ENCODE peak calls at places on chromosomes 1 and 21, in nine cellular contexts. One of them, this sample, is unnamed.

GRCh38 chr1:12619396-12620141 is 1.6 kb upstream of the DHRS3 start:
- DNase-seq in suprapubic skin: peak
- DNase-seq in sigmoid colon: peak
- DNase-seq in A549: peak
- DNase-seq in K562: peak
- DNase-seq in HepG2: peak
- DNase-seq in transverse colon: peak
- DNase-seq in ovary: peak
- DNase-seq in tibial nerve: peak
- DNase-seq in this sample: peak

GRCh38 chr1:45246760-45247159 is 40.4 kb upstream of the ZSWIM5 start:
- DNase-seq in ovary: no peak
- DNase-seq in K562: no peak
- DNase-seq in sigmoid colon: no peak
- DNase-seq in suprapubic skin: no peak
- DNase-seq in HepG2: peak
- DNase-seq in transverse colon: no peak
- DNase-seq in A549: no peak
- DNase-seq in tibial nerve: no peak
- DNase-seq in this sample: no peak

GRCh38 chr1:89200668-89201488 is 2.1 kb upstream of the GBP4 start:
- DNase-seq in sigmoid colon: no peak
- DNase-seq in transverse colon: no peak
- DNase-seq in tibial nerve: no peak
- DNase-seq in K562: no peak
- DNase-seq in HepG2: no peak
- DNase-seq in suprapubic skin: no peak
- DNase-seq in A549: no peak
- DNase-seq in ovary: no peak
- DNase-seq in this sample: no peak

GRCh38 chr1:61184035-61184713 is 101.8 kb downstream of the NFIA start:
- DNase-seq in tibial nerve: peak
- DNase-seq in transverse colon: peak
- DNase-seq in A549: peak
- DNase-seq in suprapubic skin: peak
- DNase-seq in HepG2: peak
- DNase-seq in K562: peak
- DNase-seq in sigmoid colon: peak
- DNase-seq in ovary: peak
- DNase-seq in this sample: peak

GRCh38 chr1:183456826-183457225 is 15.5 kb upstream of the SMG7 start:
- DNase-seq in K562: no peak
- DNase-seq in HepG2: no peak
- DNase-seq in tibial nerve: no peak
- DNase-seq in A549: no peak
- DNase-seq in transverse colon: no peak
- DNase-seq in suprapubic skin: no peak
- DNase-seq in ovary: no peak
- DNase-seq in sigmoid colon: no peak
- DNase-seq in this sample: no peak

GRCh38 chr1:243848165-243849088 is 1.6 kb downstream of the AKT3 start:
- DNase-seq in HepG2: no peak
- DNase-seq in K562: no peak
- DNase-seq in sigmoid colon: no peak
- DNase-seq in tibial nerve: no peak
- DNase-seq in ovary: no peak
- DNase-seq in suprapubic skin: no peak
- DNase-seq in transverse colon: no peak
- DNase-seq in A549: no peak
- DNase-seq in this sample: no peak

GRCh38 chr1:166139735-166140134 is 27.1 kb downstream of the FAM78B start:
- DNase-seq in A549: no peak
- DNase-seq in suprapubic skin: no peak
- DNase-seq in K562: no peak
- DNase-seq in tibial nerve: no peak
- DNase-seq in transverse colon: no peak
- DNase-seq in ovary: no peak
- DNase-seq in sigmoid colon: no peak
- DNase-seq in HepG2: no peak
- DNase-seq in this sample: no peak

GRCh38 chr1:56819393-56819899 is at the start of gene FYB2:
- DNase-seq in A549: no peak
- DNase-seq in tibial nerve: no peak
- DNase-seq in HepG2: peak
- DNase-seq in sigmoid colon: no peak
- DNase-seq in K562: no peak
- DNase-seq in transverse colon: peak
- DNase-seq in ovary: no peak
- DNase-seq in suprapubic skin: no peak
- DNase-seq in this sample: peak

GRCh38 chr1:3534803-3535637 is 76.3 kb downstream of the MEGF6 start:
- DNase-seq in suprapubic skin: no peak
- DNase-seq in A549: no peak
- DNase-seq in sigmoid colon: no peak
- DNase-seq in ovary: no peak
- DNase-seq in HepG2: no peak
- DNase-seq in transverse colon: no peak
- DNase-seq in K562: no peak
- DNase-seq in tibial nerve: no peak
- DNase-seq in this sample: no peak

GRCh38 chr1:245108909-245109308 is 45.9 kb upstream of the KIF26B start:
- DNase-seq in ovary: no peak
- DNase-seq in A549: no peak
- DNase-seq in HepG2: no peak
- DNase-seq in suprapubic skin: no peak
- DNase-seq in K562: no peak
- DNase-seq in tibial nerve: no peak
- DNase-seq in sigmoid colon: no peak
- DNase-seq in transverse colon: no peak
- DNase-seq in this sample: no peak

GRCh38 chr1:34199927-34200326 is 23.2 kb downstream of the C1orf94 start:
- DNase-seq in tibial nerve: no peak
- DNase-seq in HepG2: peak
- DNase-seq in A549: peak
- DNase-seq in K562: no peak
- DNase-seq in sigmoid colon: no peak
- DNase-seq in ovary: no peak
- DNase-seq in transverse colon: no peak
- DNase-seq in suprapubic skin: no peak
- DNase-seq in this sample: no peak

GRCh38 chr1:944341-945325 is 14.4 kb downstream of the NOC2L start:
- DNase-seq in transverse colon: no peak
- DNase-seq in tibial nerve: no peak
- DNase-seq in K562: no peak
- DNase-seq in sigmoid colon: no peak
- DNase-seq in ovary: peak
- DNase-seq in suprapubic skin: no peak
- DNase-seq in HepG2: no peak
- DNase-seq in A549: no peak
- DNase-seq in this sample: no peak

GRCh38 chr1:170369417-170369816 is 162.5 kb upstream of the GORAB start:
- DNase-seq in tibial nerve: no peak
- DNase-seq in A549: no peak
- DNase-seq in ovary: no peak
- DNase-seq in transverse colon: no peak
- DNase-seq in K562: no peak
- DNase-seq in sigmoid colon: no peak
- DNase-seq in suprapubic skin: no peak
- DNase-seq in HepG2: no peak
- DNase-seq in this sample: no peak

GRCh38 chr1:53682369-53682685 is 56.6 kb downstream of the GLIS1 start:
- DNase-seq in transverse colon: no peak
- DNase-seq in tibial nerve: no peak
- DNase-seq in HepG2: no peak
- DNase-seq in A549: no peak
- DNase-seq in suprapubic skin: no peak
- DNase-seq in ovary: no peak
- DNase-seq in K562: no peak
- DNase-seq in sigmoid colon: no peak
- DNase-seq in this sample: no peak

GRCh38 chr1:53684741-53685140 is 54.2 kb downstream of the GLIS1 start:
- DNase-seq in HepG2: no peak
- DNase-seq in ovary: no peak
- DNase-seq in A549: no peak
- DNase-seq in suprapubic skin: no peak
- DNase-seq in tibial nerve: no peak
- DNase-seq in transverse colon: no peak
- DNase-seq in K562: no peak
- DNase-seq in sigmoid colon: no peak
- DNase-seq in this sample: no peak

GRCh38 chr1:53682881-53683280 is 56.1 kb downstream of the GLIS1 start:
- DNase-seq in K562: no peak
- DNase-seq in sigmoid colon: no peak
- DNase-seq in ovary: no peak
- DNase-seq in HepG2: no peak
- DNase-seq in A549: no peak
- DNase-seq in tibial nerve: no peak
- DNase-seq in transverse colon: no peak
- DNase-seq in suprapubic skin: no peak
- DNase-seq in this sample: no peak

GRCh38 chr1:53685272-53686051 is 53.5 kb downstream of the GLIS1 start:
- DNase-seq in sigmoid colon: no peak
- DNase-seq in transverse colon: no peak
- DNase-seq in A549: no peak
- DNase-seq in HepG2: peak
- DNase-seq in K562: no peak
- DNase-seq in tibial nerve: no peak
- DNase-seq in ovary: no peak
- DNase-seq in suprapubic skin: no peak
- DNase-seq in this sample: no peak

GRCh38 chr1:53683986-53684740 is 54.8 kb downstream of the GLIS1 start:
- DNase-seq in transverse colon: no peak
- DNase-seq in tibial nerve: no peak
- DNase-seq in sigmoid colon: no peak
- DNase-seq in A549: no peak
- DNase-seq in K562: no peak
- DNase-seq in suprapubic skin: no peak
- DNase-seq in ovary: no peak
- DNase-seq in HepG2: peak
- DNase-seq in this sample: no peak
- TF ChIP-seq CTCF in transverse colon: no peak
- TF ChIP-seq CTCF in tibial nerve: no peak
- TF ChIP-seq CTCF in sigmoid colon: no peak
- TF ChIP-seq CTCF in A549: no peak
- TF ChIP-seq CTCF in K562: no peak
- TF ChIP-seq CTCF in suprapubic skin: no peak
- TF ChIP-seq CTCF in ovary: no peak
- TF ChIP-seq CTCF in HepG2: peak
- TF ChIP-seq CTCF in this sample: no peak

GRCh38 chr1:155253797-155254196 is 1.5 kb downstream of the ENTREP3 start:
- DNase-seq in ovary: no peak
- DNase-seq in sigmoid colon: no peak
- DNase-seq in HepG2: no peak
- DNase-seq in suprapubic skin: no peak
- DNase-seq in K562: no peak
- DNase-seq in transverse colon: no peak
- DNase-seq in tibial nerve: no peak
- DNase-seq in A549: no peak
- DNase-seq in this sample: no peak
- H3K27ac ChIP-seq in ovary: peak
- H3K27ac ChIP-seq in sigmoid colon: peak
- H3K27ac ChIP-seq in HepG2: peak
- H3K27ac ChIP-seq in suprapubic skin: no peak
- H3K27ac ChIP-seq in K562: peak
- H3K27ac ChIP-seq in transverse colon: peak
- H3K27ac ChIP-seq in tibial nerve: peak
- H3K27ac ChIP-seq in A549: peak
- H3K27ac ChIP-seq in this sample: peak

DNA sequence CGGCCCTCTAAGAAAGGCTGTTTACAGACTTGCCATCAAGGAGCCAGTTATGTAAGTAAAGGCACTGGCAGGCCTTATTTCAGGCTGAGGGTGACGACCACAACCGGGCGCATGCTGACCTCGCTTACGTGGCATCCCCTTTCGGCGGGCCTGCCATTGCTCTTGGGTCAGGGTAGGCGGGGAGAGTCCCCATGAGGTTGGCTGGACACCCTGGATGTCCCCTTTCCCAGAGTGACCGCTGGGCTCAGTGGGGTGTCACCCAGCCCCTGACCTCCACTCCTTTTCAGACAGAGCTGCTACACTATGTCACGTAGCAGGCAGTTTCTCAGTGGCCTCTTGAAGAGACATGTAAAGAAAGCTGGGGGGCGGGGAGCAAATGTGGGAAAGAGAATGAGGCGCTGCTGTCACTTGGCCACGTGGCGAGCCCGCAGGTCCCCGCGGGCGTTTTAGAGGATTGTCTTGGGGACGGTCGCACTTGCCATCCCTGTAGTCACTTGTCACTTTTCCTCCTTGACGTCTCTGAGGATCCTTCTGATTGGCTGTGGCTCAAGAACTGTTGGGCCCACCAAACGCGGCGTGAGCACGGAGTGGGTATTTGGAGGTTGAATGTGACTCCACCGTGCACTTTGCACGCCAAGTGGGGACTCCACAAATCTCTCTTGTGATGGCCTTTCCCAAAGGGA is 42.2 kb downstream of the SLC37A1 start:
- DNase-seq in HepG2: no peak
- DNase-seq in K562: no peak
- DNase-seq in sigmoid colon: peak
- DNase-seq in transverse colon: peak
- DNase-seq in A549: no peak
- DNase-seq in suprapubic skin: peak
- DNase-seq in tibial nerve: no peak
- DNase-seq in ovary: no peak
- DNase-seq in this sample: no peak
- TF ChIP-seq EP300 in HepG2: no peak
- TF ChIP-seq EP300 in K562: no peak
- TF ChIP-seq EP300 in sigmoid colon: no peak
- TF ChIP-seq EP300 in transverse colon: no peak
- TF ChIP-seq EP300 in A549: no peak
- TF ChIP-seq EP300 in suprapubic skin: no peak
- TF ChIP-seq EP300 in tibial nerve: no peak
- TF ChIP-seq EP300 in ovary: no peak
- TF ChIP-seq EP300 in this sample: no peak

DNA sequence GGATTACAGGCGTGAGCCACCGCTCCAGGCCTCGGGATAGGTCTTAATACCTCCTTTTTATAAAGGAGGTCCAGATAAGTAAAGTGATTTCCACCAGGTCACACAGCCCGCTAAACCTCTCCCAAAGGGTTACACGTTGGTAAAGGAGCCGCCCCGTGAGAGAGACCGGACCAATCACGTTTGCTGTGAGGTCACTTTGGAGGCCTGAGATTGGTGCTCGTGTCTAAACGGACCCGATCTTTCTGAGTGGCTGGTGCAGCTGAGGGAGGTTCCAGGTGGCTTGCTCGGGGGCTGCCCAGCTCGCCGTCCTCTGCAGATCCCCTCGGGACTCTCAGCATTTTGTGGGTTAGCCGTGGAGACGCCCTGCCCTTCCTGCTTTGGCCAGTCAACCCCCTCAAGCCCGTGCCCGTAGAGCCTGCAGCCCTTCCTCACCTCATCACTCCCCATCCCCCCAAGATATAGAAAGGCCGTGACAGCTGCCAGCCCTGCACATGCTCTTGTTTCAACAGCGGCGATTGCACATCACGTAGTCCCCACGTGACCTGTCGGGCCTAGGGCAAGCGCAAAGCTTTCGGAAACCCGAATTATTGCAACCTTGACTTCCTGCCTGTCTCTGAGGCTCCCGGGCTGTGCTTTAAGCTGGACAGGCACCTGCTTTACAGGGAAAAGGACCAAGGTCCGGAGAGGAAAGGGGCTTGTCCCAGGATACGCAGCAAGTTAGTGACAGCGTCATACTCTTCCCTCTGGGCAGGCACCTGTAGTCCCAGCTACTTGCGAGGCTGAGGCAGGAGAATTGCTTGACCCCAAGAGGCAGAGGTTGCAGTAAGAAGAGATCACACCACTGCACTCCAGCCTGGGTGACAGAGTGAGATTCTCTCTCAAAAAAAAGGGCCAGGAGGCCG is 5.0 kb upstream of the COA7 start:
- DNase-seq in tibial nerve: peak
- DNase-seq in ovary: peak
- DNase-seq in suprapubic skin: peak
- DNase-seq in K562: peak
- DNase-seq in A549: peak
- DNase-seq in sigmoid colon: peak
- DNase-seq in transverse colon: peak
- DNase-seq in HepG2: peak
- DNase-seq in this sample: peak
- TF ChIP-seq CTCF in tibial nerve: peak
- TF ChIP-seq CTCF in ovary: no peak
- TF ChIP-seq CTCF in suprapubic skin: no peak
- TF ChIP-seq CTCF in K562: no peak
- TF ChIP-seq CTCF in A549: no peak
- TF ChIP-seq CTCF in sigmoid colon: no peak
- TF ChIP-seq CTCF in transverse colon: no peak
- TF ChIP-seq CTCF in HepG2: no peak
- TF ChIP-seq CTCF in this sample: no peak

This sample was measured in stomach.